ENCODE peak calls at places on chromosomes 1 and 21, in four cellular contexts. J is B cell, B is keratinocyte, A is stomach. D is an unnamed sample.

GRCh38 chr1:113396585-113396984 is 6.3 kb downstream of the MAGI3 start:
- DNase-seq in J (no peak), B (peak; percentile 36), A (no peak), D (no peak)

GRCh38 chr21:46061950-46062349 is 36.0 kb upstream of the COL6A2 start:
- DNase-seq in B (no peak), A (no peak), J (no peak), D (no peak)

GRCh38 chr21:26110703-26111102 is 59.9 kb downstream of the APP start:
- DNase-seq in B (no peak), J (no peak), A (no peak), D (no peak)

GRCh38 chr1:234019387-234019786 is 114.9 kb downstream of the SLC35F3 start:
- DNase-seq in J (no peak), A (no peak), B (no peak), D (no peak)

GRCh38 chr1:11157394-11157793 is 31.8 kb upstream of the ANGPTL7 start:
- DNase-seq in B (no peak), A (no peak), J (no peak), D (no peak)

GRCh38 chr21:36707763-36708511 is 9.0 kb downstream of the SIM2 start:
- DNase-seq in J (no peak), A (no peak), B (no peak), D (peak; percentile 34)

GRCh38 chr1:29029652-29030051 is 94.1 kb downstream of the TMEM200B start:
- DNase-seq in A (no peak), B (no peak), J (no peak), D (no peak)

GRCh38 chr1:215710340-215710971 is 143.4 kb downstream of the KCTD3 start:
- DNase-seq in B (peak; percentile 32), J (no peak), A (no peak), D (peak; percentile 29)

GRCh38 chr21:17334478-17334877 is 178.4 kb upstream of the CXADR start:
- DNase-seq in B (no peak), A (no peak), J (no peak), D (no peak)

GRCh38 chr1:50684185-50684584 is 260.9 kb upstream of the DMRTA2 start:
- DNase-seq in B (no peak), A (no peak), J (no peak), D (no peak)
- TF ChIP-seq CTCF in B (no peak), A (no peak), J (no peak), D (no peak)

DNA sequence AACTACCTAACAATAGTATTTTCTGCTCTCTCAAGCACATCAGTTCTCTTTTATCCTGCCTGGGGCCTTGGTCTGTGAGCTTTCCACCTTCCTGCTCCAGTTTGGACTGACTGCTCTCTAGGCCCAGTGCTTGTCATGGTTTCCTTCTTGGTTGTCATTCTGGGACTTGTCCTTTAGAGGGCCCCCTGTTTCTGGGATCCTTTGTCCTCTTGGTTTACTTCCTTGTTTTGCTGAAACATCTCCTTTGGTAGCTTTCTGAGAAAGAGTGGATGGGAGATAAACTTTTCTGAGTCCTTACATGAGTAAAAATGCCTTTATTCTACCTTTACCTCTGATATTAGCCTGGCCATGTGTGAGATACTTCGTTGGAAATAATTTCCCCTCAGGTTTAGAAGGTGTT is 4.7 kb downstream of the SLC1A7 start:
- DNase-seq in B (no peak), A (peak; percentile 11), J (no peak), D (no peak)
- TF ChIP-seq CTCF in B (peak; percentile 15), A (no peak), J (no peak), D (no peak)

GRCh38 chr1:94925561-94926364 is 1.1 kb downstream of the CNN3 start:
- DNase-seq in B (no peak), A (peak; percentile 52), J (peak; percentile 60), D (peak; percentile 43)
- TF ChIP-seq CTCF in B (peak; percentile 2), A (no peak), J (no peak), D (no peak)

DNA sequence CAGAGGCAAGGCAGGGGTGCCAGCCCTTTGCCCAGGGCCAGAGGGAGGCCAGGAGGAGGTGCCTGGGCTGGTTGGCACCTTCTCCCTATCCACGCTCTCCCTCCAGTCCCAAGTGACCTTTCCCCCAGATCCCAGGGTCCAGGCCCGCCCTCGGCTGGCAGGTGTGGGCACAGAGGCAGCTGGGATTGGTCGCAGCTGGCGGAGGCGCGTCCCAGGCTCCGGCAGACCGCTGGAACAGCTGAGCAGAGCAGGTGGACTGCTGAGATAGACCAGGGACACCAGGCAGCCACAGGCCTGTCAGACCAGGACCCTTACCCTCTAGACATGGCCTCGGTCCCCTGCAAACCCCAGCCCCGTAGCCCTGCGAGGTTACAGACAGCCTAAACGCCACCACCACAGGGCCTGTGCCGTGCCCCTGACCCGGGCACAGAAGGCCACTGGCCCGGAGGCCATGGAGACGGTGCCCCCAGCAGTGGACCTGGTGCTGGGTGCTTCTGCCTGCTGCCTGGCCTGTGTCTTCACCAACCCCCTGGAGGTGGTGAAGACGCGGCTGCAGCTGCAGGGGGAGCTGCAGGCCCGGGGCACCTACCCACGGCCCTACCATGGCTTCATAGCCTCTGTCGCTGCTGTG is at the start of gene SLC25A34:
- DNase-seq in A (peak; percentile 95), J (no peak), B (no peak), D (no peak)
- TF ChIP-seq CTCF in A (no peak), J (no peak), B (no peak), D (no peak)

GRCh38 chr21:38806153-38806941 is 618 bp downstream of the ETS2 start:
- DNase-seq in A (no peak), J (peak; percentile 72), B (no peak), D (peak; percentile 61)
- TF ChIP-seq CTCF in A (no peak), J (no peak), B (no peak), D (no peak)

GRCh38 chr1:39865762-39866161 is 17.5 kb downstream of the TRIT1 start:
- DNase-seq in B (no peak), J (no peak), A (no peak), D (no peak)
- TF ChIP-seq CTCF in B (no peak), J (peak; percentile 33), A (no peak), D (no peak)

DNA sequence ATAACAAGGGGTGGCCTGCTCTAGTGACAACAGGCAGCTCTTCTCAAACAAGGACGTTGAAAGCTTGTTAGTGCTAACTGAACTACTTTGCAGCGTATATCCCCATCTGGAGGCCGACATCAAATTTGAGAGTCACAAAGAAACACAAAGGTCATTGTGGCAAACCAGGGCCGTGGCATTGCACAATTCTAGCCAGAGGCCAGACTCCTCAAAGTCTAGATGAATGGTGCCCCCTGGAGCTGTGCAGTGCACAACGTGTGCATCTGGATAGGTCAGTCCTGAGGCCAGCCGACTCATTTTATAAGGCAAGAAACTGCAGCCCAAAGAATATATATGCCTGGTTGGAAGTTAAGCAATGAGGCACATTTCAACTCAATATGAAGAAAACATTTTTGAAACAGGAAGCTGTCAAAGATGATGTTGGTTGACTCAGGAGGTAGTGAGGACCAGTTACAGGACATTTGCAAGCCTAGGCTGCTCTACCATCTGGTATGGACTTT is 459.3 kb upstream of the RUNX1 start:
- DNase-seq in B (no peak), J (no peak), A (peak; percentile 43), D (no peak)
- TF ChIP-seq CTCF in B (peak; percentile 2), J (no peak), A (no peak), D (no peak)

GRCh38 chr1:4633346-4633745 is 21.1 kb upstream of the AJAP1 start:
- DNase-seq in B (no peak), J (no peak), A (no peak), D (no peak)

GRCh38 chr1:4636644-4637380 is 17.6 kb upstream of the AJAP1 start:
- DNase-seq in A (no peak), B (no peak), J (no peak), D (no peak)

GRCh38 chr1:4634793-4635406 is 19.5 kb upstream of the AJAP1 start:
- DNase-seq in J (no peak), A (no peak), B (no peak), D (no peak)

GRCh38 chr1:4636186-4636585 is 18.2 kb upstream of the AJAP1 start:
- DNase-seq in A (no peak), J (no peak), B (no peak), D (no peak)

GRCh38 chr1:4634156-4634792 is 20.1 kb upstream of the AJAP1 start:
- DNase-seq in A (no peak), J (no peak), B (no peak), D (no peak)
- TF ChIP-seq CTCF in A (no peak), J (no peak), B (no peak), D (no peak)